ENCODE peak calls at places on chromosomes 11 and 22, in nine cellular contexts. One of them, this sample, is unnamed. For H3K9me3 and H3K4me1, the result is how much of the 10 kb centered on the place peaks cover.

GRCh38 chr22:37546436-37547248 is 13.6 kb upstream of the CDC42EP1 start:
- DNase-seq in Panc1: no peak
- DNase-seq in effector memory CD4-positive, alpha-beta T cell: no peak
- DNase-seq in CD4-positive, alpha-beta memory T cell: no peak
- DNase-seq in A549: no peak
- DNase-seq in esophagus muscularis mucosa: no peak
- DNase-seq in K562: no peak
- DNase-seq in esophagus squamous epithelium: no peak
- DNase-seq in HCT116: no peak
- DNase-seq in this sample: peak

GRCh38 chr11:40291304-40292100 is 1168.0 kb downstream of the LRRC4C start:
- DNase-seq in CD4-positive, alpha-beta memory T cell: no peak
- DNase-seq in esophagus muscularis mucosa: no peak
- DNase-seq in HCT116: no peak
- DNase-seq in esophagus squamous epithelium: no peak
- DNase-seq in A549: no peak
- DNase-seq in K562: no peak
- DNase-seq in Panc1: no peak
- DNase-seq in effector memory CD4-positive, alpha-beta T cell: no peak
- DNase-seq in this sample: no peak

GRCh38 chr11:79400717-79401330 is 40.0 kb downstream of the TENM4 start:
- DNase-seq in A549: peak
- DNase-seq in CD4-positive, alpha-beta memory T cell: no peak
- DNase-seq in esophagus muscularis mucosa: no peak
- DNase-seq in Panc1: no peak
- DNase-seq in effector memory CD4-positive, alpha-beta T cell: no peak
- DNase-seq in K562: peak
- DNase-seq in esophagus squamous epithelium: no peak
- DNase-seq in HCT116: no peak
- DNase-seq in this sample: no peak

GRCh38 chr11:77407613-77408012 is 66.3 kb downstream of the PAK1 start:
- DNase-seq in K562: no peak
- DNase-seq in esophagus squamous epithelium: no peak
- DNase-seq in A549: peak
- DNase-seq in HCT116: peak
- DNase-seq in Panc1: peak
- DNase-seq in effector memory CD4-positive, alpha-beta T cell: no peak
- DNase-seq in esophagus muscularis mucosa: no peak
- DNase-seq in CD4-positive, alpha-beta memory T cell: no peak
- DNase-seq in this sample: peak

GRCh38 chr11:15897211-15897960 is 459.0 kb downstream of the SOX6 start:
- DNase-seq in Panc1: no peak
- DNase-seq in esophagus squamous epithelium: no peak
- DNase-seq in effector memory CD4-positive, alpha-beta T cell: no peak
- DNase-seq in CD4-positive, alpha-beta memory T cell: no peak
- DNase-seq in K562: no peak
- DNase-seq in A549: no peak
- DNase-seq in esophagus muscularis mucosa: no peak
- DNase-seq in HCT116: no peak
- DNase-seq in this sample: no peak

GRCh38 chr11:70788247-70789022 is 390.1 kb downstream of the CTTN start:
- DNase-seq in esophagus squamous epithelium: no peak
- DNase-seq in Panc1: peak
- DNase-seq in esophagus muscularis mucosa: no peak
- DNase-seq in CD4-positive, alpha-beta memory T cell: no peak
- DNase-seq in effector memory CD4-positive, alpha-beta T cell: no peak
- DNase-seq in A549: peak
- DNase-seq in HCT116: peak
- DNase-seq in K562: peak
- DNase-seq in this sample: no peak

GRCh38 chr11:2885676-2886081 is at the start of gene CDKN1C:
- DNase-seq in Panc1: no peak
- DNase-seq in esophagus squamous epithelium: no peak
- DNase-seq in HCT116: peak
- DNase-seq in esophagus muscularis mucosa: peak
- DNase-seq in A549: peak
- DNase-seq in effector memory CD4-positive, alpha-beta T cell: peak
- DNase-seq in K562: peak
- DNase-seq in CD4-positive, alpha-beta memory T cell: peak
- DNase-seq in this sample: peak

GRCh38 chr11:127627629-127628462 is 627.3 kb upstream of the KIRREL3 start:
- DNase-seq in esophagus muscularis mucosa: no peak
- DNase-seq in CD4-positive, alpha-beta memory T cell: no peak
- DNase-seq in HCT116: no peak
- DNase-seq in effector memory CD4-positive, alpha-beta T cell: no peak
- DNase-seq in esophagus squamous epithelium: no peak
- DNase-seq in Panc1: no peak
- DNase-seq in K562: no peak
- DNase-seq in A549: no peak
- DNase-seq in this sample: peak

GRCh38 chr11:111764621-111765020 is 1.6 kb downstream of the PPP2R1B start:
- DNase-seq in esophagus muscularis mucosa: no peak
- DNase-seq in K562: no peak
- DNase-seq in effector memory CD4-positive, alpha-beta T cell: no peak
- DNase-seq in HCT116: no peak
- DNase-seq in Panc1: no peak
- DNase-seq in A549: no peak
- DNase-seq in esophagus squamous epithelium: no peak
- DNase-seq in CD4-positive, alpha-beta memory T cell: no peak
- DNase-seq in this sample: no peak
- H3K27ac ChIP-seq in esophagus muscularis mucosa: no peak
- H3K27ac ChIP-seq in K562: no peak
- H3K27ac ChIP-seq in effector memory CD4-positive, alpha-beta T cell: no peak
- H3K27ac ChIP-seq in HCT116: no peak
- H3K27ac ChIP-seq in Panc1: peak
- H3K27ac ChIP-seq in A549: no peak
- H3K27ac ChIP-seq in esophagus squamous epithelium: no peak
- H3K27ac ChIP-seq in CD4-positive, alpha-beta memory T cell: peak
- H3K27ac ChIP-seq in this sample: peak

DNA sequence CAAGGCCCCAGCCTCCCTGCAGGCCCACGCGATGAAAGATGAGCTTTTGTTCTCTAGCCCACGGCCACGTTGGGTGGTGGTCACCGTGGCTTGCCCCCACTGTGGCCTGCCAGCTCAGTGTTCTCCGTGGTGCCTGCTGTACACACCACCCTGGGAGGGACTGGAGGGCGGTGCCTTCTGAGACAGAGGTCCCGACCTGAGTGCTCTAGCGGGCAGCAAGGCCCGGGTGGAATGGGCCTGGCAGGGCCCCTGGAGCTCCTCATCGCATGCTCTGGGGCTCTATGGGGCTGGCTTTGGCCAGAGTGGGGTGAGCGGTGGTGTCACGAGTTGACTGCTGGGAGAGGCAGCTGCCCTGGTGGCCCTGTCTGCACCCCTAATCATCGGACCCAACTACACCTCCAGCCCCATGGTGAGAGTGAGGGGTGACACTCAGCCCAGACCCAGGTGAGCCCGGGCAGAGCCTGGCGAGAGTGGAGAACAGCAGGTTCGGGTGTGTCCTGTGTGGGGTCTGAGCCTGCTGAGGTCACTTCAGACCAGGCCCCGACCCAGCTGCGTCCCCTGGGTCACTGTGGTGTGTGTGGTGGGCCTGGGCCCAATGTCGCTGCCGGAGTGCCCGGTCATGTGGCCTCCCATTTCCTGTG is 541.9 kb downstream of the TBC1D22A start:
- DNase-seq in Panc1: no peak
- DNase-seq in HCT116: no peak
- DNase-seq in esophagus muscularis mucosa: peak
- DNase-seq in effector memory CD4-positive, alpha-beta T cell: no peak
- DNase-seq in CD4-positive, alpha-beta memory T cell: no peak
- DNase-seq in K562: no peak
- DNase-seq in esophagus squamous epithelium: no peak
- DNase-seq in A549: no peak
- DNase-seq in this sample: no peak
- H3K9me3 ChIP-seq in Panc1: under half
- H3K9me3 ChIP-seq in HCT116: under half
- H3K9me3 ChIP-seq in esophagus muscularis mucosa: under half
- H3K9me3 ChIP-seq in effector memory CD4-positive, alpha-beta T cell: under half
- H3K9me3 ChIP-seq in CD4-positive, alpha-beta memory T cell: under half
- H3K9me3 ChIP-seq in K562: under half
- H3K9me3 ChIP-seq in esophagus squamous epithelium: under half
- H3K9me3 ChIP-seq in A549: under half
- H3K9me3 ChIP-seq in this sample: under half

GRCh38 chr11:123060265-123061000 is 1.5 kb downstream of the HSPA8 start:
- DNase-seq in A549: no peak
- DNase-seq in HCT116: no peak
- DNase-seq in CD4-positive, alpha-beta memory T cell: no peak
- DNase-seq in esophagus squamous epithelium: no peak
- DNase-seq in esophagus muscularis mucosa: no peak
- DNase-seq in Panc1: no peak
- DNase-seq in K562: no peak
- DNase-seq in effector memory CD4-positive, alpha-beta T cell: no peak
- DNase-seq in this sample: no peak
- H3K4me1 ChIP-seq in A549: half or more
- H3K4me1 ChIP-seq in HCT116: under half
- H3K4me1 ChIP-seq in CD4-positive, alpha-beta memory T cell: half or more
- H3K4me1 ChIP-seq in esophagus squamous epithelium: under half
- H3K4me1 ChIP-seq in esophagus muscularis mucosa: half or more
- H3K4me1 ChIP-seq in Panc1: under half
- H3K4me1 ChIP-seq in K562: under half
- H3K4me1 ChIP-seq in effector memory CD4-positive, alpha-beta T cell: half or more
- H3K4me1 ChIP-seq in this sample: half or more

GRCh38 chr11:66593650-66594049 is 665 bp downstream of the CCS start:
- DNase-seq in CD4-positive, alpha-beta memory T cell: no peak
- DNase-seq in esophagus squamous epithelium: no peak
- DNase-seq in HCT116: no peak
- DNase-seq in Panc1: no peak
- DNase-seq in effector memory CD4-positive, alpha-beta T cell: no peak
- DNase-seq in K562: no peak
- DNase-seq in esophagus muscularis mucosa: no peak
- DNase-seq in A549: no peak
- DNase-seq in this sample: no peak
- H3K27ac ChIP-seq in CD4-positive, alpha-beta memory T cell: peak
- H3K27ac ChIP-seq in esophagus squamous epithelium: peak
- H3K27ac ChIP-seq in HCT116: peak
- H3K27ac ChIP-seq in Panc1: peak
- H3K27ac ChIP-seq in effector memory CD4-positive, alpha-beta T cell: no peak
- H3K27ac ChIP-seq in K562: peak
- H3K27ac ChIP-seq in esophagus muscularis mucosa: peak
- H3K27ac ChIP-seq in A549: peak
- H3K27ac ChIP-seq in this sample: peak

GRCh38 chr22:22996511-22997261 is 73.6 kb upstream of the GNAZ start:
- DNase-seq in esophagus squamous epithelium: no peak
- DNase-seq in esophagus muscularis mucosa: no peak
- DNase-seq in Panc1: no peak
- DNase-seq in K562: peak
- DNase-seq in A549: no peak
- DNase-seq in HCT116: no peak
- DNase-seq in effector memory CD4-positive, alpha-beta T cell: no peak
- DNase-seq in CD4-positive, alpha-beta memory T cell: no peak
- DNase-seq in this sample: no peak

GRCh38 chr22:22997262-22997898 is 72.9 kb upstream of the GNAZ start:
- DNase-seq in esophagus muscularis mucosa: no peak
- DNase-seq in K562: no peak
- DNase-seq in Panc1: no peak
- DNase-seq in HCT116: no peak
- DNase-seq in A549: no peak
- DNase-seq in CD4-positive, alpha-beta memory T cell: no peak
- DNase-seq in esophagus squamous epithelium: no peak
- DNase-seq in effector memory CD4-positive, alpha-beta T cell: no peak
- DNase-seq in this sample: no peak

GRCh38 chr22:22999473-22999872 is 70.8 kb upstream of the GNAZ start:
- DNase-seq in CD4-positive, alpha-beta memory T cell: no peak
- DNase-seq in K562: no peak
- DNase-seq in esophagus squamous epithelium: no peak
- DNase-seq in esophagus muscularis mucosa: no peak
- DNase-seq in Panc1: no peak
- DNase-seq in effector memory CD4-positive, alpha-beta T cell: no peak
- DNase-seq in HCT116: no peak
- DNase-seq in A549: no peak
- DNase-seq in this sample: no peak

GRCh38 chr22:22995166-22995565 is 75.2 kb upstream of the GNAZ start:
- DNase-seq in HCT116: no peak
- DNase-seq in esophagus muscularis mucosa: no peak
- DNase-seq in esophagus squamous epithelium: no peak
- DNase-seq in A549: no peak
- DNase-seq in Panc1: no peak
- DNase-seq in effector memory CD4-positive, alpha-beta T cell: no peak
- DNase-seq in K562: peak
- DNase-seq in CD4-positive, alpha-beta memory T cell: no peak
- DNase-seq in this sample: no peak

GRCh38 chr22:22997988-22998387 is 72.3 kb upstream of the GNAZ start:
- DNase-seq in effector memory CD4-positive, alpha-beta T cell: no peak
- DNase-seq in esophagus squamous epithelium: no peak
- DNase-seq in HCT116: no peak
- DNase-seq in CD4-positive, alpha-beta memory T cell: no peak
- DNase-seq in A549: no peak
- DNase-seq in Panc1: no peak
- DNase-seq in K562: no peak
- DNase-seq in esophagus muscularis mucosa: no peak
- DNase-seq in this sample: no peak
- H3K9me3 ChIP-seq in effector memory CD4-positive, alpha-beta T cell: under half
- H3K9me3 ChIP-seq in esophagus squamous epithelium: under half
- H3K9me3 ChIP-seq in HCT116: under half
- H3K9me3 ChIP-seq in CD4-positive, alpha-beta memory T cell: under half
- H3K9me3 ChIP-seq in A549: under half
- H3K9me3 ChIP-seq in Panc1: under half
- H3K9me3 ChIP-seq in K562: under half
- H3K9me3 ChIP-seq in esophagus muscularis mucosa: under half
- H3K9me3 ChIP-seq in this sample: under half

GRCh38 chr11:62544521-62545436 is 1.8 kb downstream of the AHNAK start:
- DNase-seq in esophagus muscularis mucosa: no peak
- DNase-seq in CD4-positive, alpha-beta memory T cell: no peak
- DNase-seq in effector memory CD4-positive, alpha-beta T cell: no peak
- DNase-seq in esophagus squamous epithelium: no peak
- DNase-seq in Panc1: no peak
- DNase-seq in A549: peak
- DNase-seq in K562: peak
- DNase-seq in HCT116: no peak
- DNase-seq in this sample: no peak
- H3K4me1 ChIP-seq in esophagus muscularis mucosa: half or more
- H3K4me1 ChIP-seq in CD4-positive, alpha-beta memory T cell: half or more
- H3K4me1 ChIP-seq in effector memory CD4-positive, alpha-beta T cell: half or more
- H3K4me1 ChIP-seq in esophagus squamous epithelium: half or more
- H3K4me1 ChIP-seq in Panc1: under half
- H3K4me1 ChIP-seq in A549: half or more
- H3K4me1 ChIP-seq in K562: half or more
- H3K4me1 ChIP-seq in HCT116: half or more
- H3K4me1 ChIP-seq in this sample: half or more

GRCh38 chr11:47340010-47340409 is 12.5 kb downstream of the MYBPC3 start:
- DNase-seq in HCT116: no peak
- DNase-seq in CD4-positive, alpha-beta memory T cell: no peak
- DNase-seq in Panc1: no peak
- DNase-seq in esophagus muscularis mucosa: no peak
- DNase-seq in A549: no peak
- DNase-seq in esophagus squamous epithelium: no peak
- DNase-seq in effector memory CD4-positive, alpha-beta T cell: no peak
- DNase-seq in K562: no peak
- DNase-seq in this sample: no peak
- H3K27ac ChIP-seq in HCT116: no peak
- H3K27ac ChIP-seq in CD4-positive, alpha-beta memory T cell: no peak
- H3K27ac ChIP-seq in Panc1: no peak
- H3K27ac ChIP-seq in esophagus muscularis mucosa: no peak
- H3K27ac ChIP-seq in A549: no peak
- H3K27ac ChIP-seq in esophagus squamous epithelium: no peak
- H3K27ac ChIP-seq in effector memory CD4-positive, alpha-beta T cell: no peak
- H3K27ac ChIP-seq in K562: no peak
- H3K27ac ChIP-seq in this sample: no peak

This sample was measured in body of pancreas.